ENCODE peak calls at places on chromosomes 16 and 17, in seven cellular contexts. V is H9, C is IMR-90, A is mesenchymal stem cell, L is H1, G is neuronal stem cell, I is trophoblast cell. H is an unnamed sample. For H3K4me1, the result is how much of the 10 kb centered on the place peaks cover.

GRCh38 chr16:31382485-31383161 is 10.5 kb upstream of the ITGAD start:
- DNase-seq in V (peak), C (peak), A (no peak), L (peak), G (peak), I (peak), H (peak)

GRCh38 chr17:43976956-43977837 is 23.5 kb upstream of the PYY start:
- DNase-seq in V (no peak), C (no peak), A (no peak), L (no peak), G (no peak), I (no peak), H (no peak)

GRCh38 chr17:41655611-41656111 is 31.3 kb upstream of the KRT17 start:
- DNase-seq in V (peak), C (no peak), A (no peak), L (peak), G (no peak), I (peak), H (peak)

GRCh38 chr16:30896890-30897730 is 696 bp downstream of the CTF1 start:
- DNase-seq in V (peak), C (peak), A (peak), L (peak), G (peak), I (peak), H (peak)

GRCh38 chr16:79838860-79839259 is 238.3 kb upstream of the MAF start:
- DNase-seq in V (no peak), C (no peak), A (no peak), L (no peak), G (no peak), I (no peak), H (no peak)

GRCh38 chr17:80316927-80317705 is 56.5 kb downstream of the RNF213 start:
- DNase-seq in V (no peak), C (no peak), A (no peak), L (no peak), G (no peak), I (no peak), H (no peak)

GRCh38 chr17:67656494-67657203 is 61.1 kb upstream of the NOL11 start:
- DNase-seq in V (no peak), C (no peak), A (no peak), L (no peak), G (no peak), I (no peak), H (no peak)

GRCh38 chr16:68000024-68000423 is 740 bp upstream of the DPEP2 start:
- DNase-seq in V (no peak), C (no peak), A (no peak), L (no peak), G (no peak), I (no peak), H (no peak)

GRCh38 chr16:17392857-17393421 is 77.8 kb downstream of the XYLT1 start:
- DNase-seq in V (no peak), C (no peak), A (no peak), L (no peak), G (no peak), I (no peak), H (peak)
- H3K4me1 ChIP-seq in V (under half), C (under half), A (under half), L (under half), G (under half), I (under half), H (under half)

GRCh38 chr16:27434141-27435051 is 32.4 kb downstream of the IL21R start:
- DNase-seq in V (peak), C (no peak), A (no peak), L (peak), G (no peak), I (no peak), H (no peak)

GRCh38 chr16:27439273-27440018 is 37.5 kb downstream of the IL21R start:
- DNase-seq in V (no peak), C (no peak), A (no peak), L (no peak), G (no peak), I (no peak), H (no peak)

GRCh38 chr16:27436921-27437650 is 35.1 kb downstream of the IL21R start:
- DNase-seq in V (peak), C (no peak), A (no peak), L (peak), G (no peak), I (no peak), H (no peak)

GRCh38 chr16:27437946-27438345 is 36.0 kb downstream of the IL21R start:
- DNase-seq in V (no peak), C (no peak), A (no peak), L (peak), G (no peak), I (no peak), H (no peak)

DNA sequence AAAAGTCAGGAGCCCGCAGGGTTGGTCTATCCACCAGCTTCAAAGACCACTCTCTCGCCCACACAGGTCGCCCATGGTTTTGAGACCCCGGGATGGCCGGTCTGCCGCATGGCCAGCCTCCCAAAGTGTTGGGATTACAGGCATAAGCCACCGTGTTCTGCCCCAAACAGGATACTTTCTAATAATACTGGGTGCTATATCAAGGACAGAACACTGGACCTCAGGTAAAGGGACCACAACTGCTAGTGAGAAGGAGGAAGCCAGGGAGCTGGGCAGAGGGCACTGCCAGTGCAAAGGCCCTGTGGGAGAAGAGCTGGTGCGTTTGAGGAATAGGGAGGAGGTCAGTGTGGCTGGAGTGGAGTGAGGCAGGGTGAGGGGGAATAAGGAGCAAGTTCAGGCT is 34.1 kb downstream of the IL21R start:
- DNase-seq in V (peak), C (no peak), A (no peak), L (peak), G (no peak), I (no peak), H (no peak)
- H3K4me2 ChIP-seq in V (no peak), C (no peak), A (no peak), L (no peak), G (no peak), I (no peak), H (no peak)

DNA sequence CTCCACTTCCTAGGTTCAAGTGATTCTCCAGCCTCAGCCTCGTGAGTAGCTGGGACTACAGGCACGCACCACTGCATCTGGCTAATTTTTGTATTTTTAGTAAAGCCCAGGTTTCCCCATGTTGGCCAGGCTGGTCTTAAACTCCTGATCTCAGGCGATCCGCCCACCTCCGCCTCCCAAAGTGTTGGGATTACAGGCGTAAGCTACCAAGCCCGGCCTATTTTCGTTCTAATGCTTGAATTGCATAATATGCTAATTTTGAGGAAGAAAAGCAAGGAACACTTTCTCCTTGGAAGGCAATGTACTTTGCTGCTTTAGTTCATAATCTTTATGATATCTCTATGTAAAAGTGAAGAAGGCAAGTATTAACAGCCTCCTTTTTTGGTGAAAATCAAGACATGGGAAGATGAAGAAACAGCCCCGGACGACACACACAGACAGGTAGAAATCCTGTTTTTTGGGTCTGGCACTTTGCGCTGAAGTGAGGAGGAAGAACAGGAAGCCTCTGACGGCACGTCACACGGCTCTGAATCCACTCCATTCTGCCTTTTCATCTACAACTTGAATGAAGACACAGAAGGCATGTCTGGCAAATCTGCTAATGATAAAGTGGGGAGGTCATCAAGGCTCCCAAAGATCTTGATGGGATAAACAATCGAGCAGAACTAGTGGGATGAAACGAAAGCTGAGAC is 24.9 kb downstream of the VPS53 start:
- DNase-seq in V (no peak), C (no peak), A (no peak), L (no peak), G (no peak), I (peak), H (no peak)
- H2BK5ac ChIP-seq in V (no peak), C (peak), A (no peak), L (no peak), G (no peak), I (peak), H (no peak)

GRCh38 chr16:85458952-85459351 is 154.2 kb upstream of the GSE1 start:
- DNase-seq in V (no peak), C (no peak), A (no peak), L (no peak), G (no peak), I (no peak), H (no peak)

GRCh38 chr16:85460983-85461813 is 151.9 kb upstream of the GSE1 start:
- DNase-seq in V (no peak), C (peak), A (peak), L (no peak), G (no peak), I (no peak), H (peak)

GRCh38 chr16:85459529-85460251 is 153.4 kb upstream of the GSE1 start:
- DNase-seq in V (no peak), C (no peak), A (peak), L (no peak), G (no peak), I (no peak), H (no peak)

GRCh38 chr16:85461814-85462404 is 151.2 kb upstream of the GSE1 start:
- DNase-seq in V (peak), C (peak), A (peak), L (peak), G (peak), I (no peak), H (peak)

DNA sequence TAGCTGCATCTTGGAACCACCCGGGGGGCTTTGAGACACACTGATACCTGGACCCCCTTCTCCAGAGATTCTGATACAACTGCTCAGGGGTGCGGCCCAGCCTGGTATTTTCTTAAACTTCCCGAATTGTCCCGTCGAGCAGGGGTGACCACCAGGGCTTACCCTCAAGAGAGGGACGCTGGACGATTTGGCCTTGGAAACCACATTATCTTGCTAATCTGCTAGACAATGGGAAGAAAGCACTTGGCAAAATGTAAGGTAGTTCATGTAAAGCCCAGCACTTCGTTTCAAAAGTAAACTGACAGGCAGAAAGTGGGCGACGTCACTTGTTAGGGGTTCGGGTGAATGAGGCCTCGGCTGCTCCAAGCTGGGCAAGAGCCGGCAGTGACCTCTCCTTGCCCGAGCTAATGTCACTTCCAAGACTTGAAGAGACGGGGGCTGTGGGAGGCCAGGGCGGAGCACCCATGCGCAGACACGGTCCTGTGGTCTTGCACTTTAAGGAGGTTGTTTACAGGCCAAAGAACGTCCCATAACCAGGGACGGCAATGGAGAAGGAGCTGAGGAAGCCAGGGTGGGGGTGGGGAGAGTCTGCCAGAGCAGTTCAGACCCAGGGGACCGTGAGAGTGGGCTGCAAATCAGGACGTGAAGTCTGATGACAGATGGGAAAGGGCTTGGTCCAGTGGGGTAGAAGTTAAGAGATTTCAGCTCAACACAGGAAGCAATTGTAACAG is 152.7 kb upstream of the GSE1 start:
- DNase-seq in V (no peak), C (no peak), A (peak), L (no peak), G (no peak), I (no peak), H (no peak)
- H3K4me1 ChIP-seq in V (under half), C (under half), A (half or more), L (under half), G (under half), I (under half), H (under half)

GRCh38 chr16:3122926-3123570 is 10.7 kb downstream of the ZNF205 start:
- DNase-seq in V (no peak), C (no peak), A (no peak), L (no peak), G (no peak), I (no peak), H (no peak)
- H3K4me2 ChIP-seq in V (no peak), C (no peak), A (no peak), L (peak), G (no peak), I (no peak), H (no peak)

GRCh38 chr16:20740901-20741491 is 622 bp downstream of the THUMPD1 start:
- DNase-seq in V (peak), C (peak), A (peak), L (peak), G (peak), I (peak), H (peak)
- H2BK5ac ChIP-seq in V (no peak), C (peak), A (no peak), L (peak), G (peak), I (peak), H (no peak)

GRCh38 chr17:1724351-1724868 is at the start of gene WDR81:
- DNase-seq in V (peak), C (peak), A (peak), L (peak), G (peak), I (peak), H (peak)
- H3K4me1 ChIP-seq in V (under half), C (under half), A (under half), L (under half), G (under half), I (under half), H (under half)

GRCh38 chr17:63932721-63933120 is 590 bp upstream of the CD79B start:
- DNase-seq in V (no peak), C (no peak), A (no peak), L (no peak), G (no peak), I (no peak), H (no peak)

GRCh38 chr17:63937319-63937718 is 5.2 kb upstream of the CD79B start:
- DNase-seq in V (no peak), C (no peak), A (no peak), L (no peak), G (no peak), I (no peak), H (no peak)

GRCh38 chr17:63932008-63932561 is at the start of gene CD79B:
- DNase-seq in V (no peak), C (no peak), A (no peak), L (peak), G (no peak), I (no peak), H (no peak)

GRCh38 chr17:63937920-63938319 is 5.8 kb upstream of the CD79B start:
- DNase-seq in V (no peak), C (no peak), A (no peak), L (no peak), G (no peak), I (no peak), H (no peak)

GRCh38 chr17:63934391-63935112 is 2.4 kb upstream of the CD79B start:
- DNase-seq in V (no peak), C (no peak), A (no peak), L (no peak), G (no peak), I (no peak), H (no peak)
- H3K4me2 ChIP-seq in V (no peak), C (no peak), A (no peak), L (no peak), G (no peak), I (no peak), H (no peak)

DNA sequence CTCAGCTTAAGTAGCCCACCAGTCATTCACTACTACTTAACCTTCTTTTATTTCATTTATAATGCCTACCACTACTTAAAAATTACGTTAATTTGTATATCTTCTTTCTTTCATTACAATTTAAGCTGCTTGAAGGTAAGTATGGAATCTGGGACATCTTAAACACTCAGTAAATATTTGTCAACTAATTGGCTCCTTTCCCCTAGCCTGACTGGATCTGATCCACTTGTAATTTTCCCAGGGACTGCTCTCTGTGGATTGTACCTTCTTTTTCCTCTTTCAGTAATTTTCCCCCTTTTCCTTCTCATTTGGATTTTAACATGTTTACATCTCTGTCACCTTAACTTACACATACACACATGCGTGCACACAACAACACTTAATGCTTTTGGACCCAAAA is 152.4 kb upstream of the RBL2 start:
- DNase-seq in V (no peak), C (no peak), A (no peak), L (no peak), G (no peak), I (no peak), H (no peak)
- H2BK5ac ChIP-seq in V (no peak), C (no peak), A (no peak), L (no peak), G (no peak), I (no peak), H (no peak)

DNA sequence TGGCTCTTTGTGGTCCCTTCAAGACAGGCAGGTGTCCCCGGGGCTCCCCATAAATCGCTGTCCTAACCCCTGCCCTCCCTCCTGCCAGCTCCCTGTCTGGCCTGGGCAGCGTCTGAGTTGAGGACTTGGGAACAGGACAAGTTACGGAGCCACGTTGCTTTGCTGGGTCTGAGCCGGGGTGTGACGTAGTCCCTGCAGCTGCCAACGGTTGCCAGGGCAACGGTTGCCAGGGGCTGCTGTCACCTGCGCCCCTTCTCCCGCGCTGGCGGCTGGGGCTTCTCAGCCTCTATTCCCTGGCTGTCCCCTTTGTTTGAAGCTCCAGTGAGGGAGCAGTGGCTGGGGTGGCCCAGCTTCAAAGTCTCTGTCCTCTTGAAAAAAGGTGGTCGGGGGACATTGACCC is 10.7 kb downstream of the ADGRG1 start:
- DNase-seq in V (peak), C (no peak), A (peak), L (peak), G (peak), I (no peak), H (peak)
- H3K4me1 ChIP-seq in V (under half), C (under half), A (under half), L (under half), G (half or more), I (under half), H (under half)

H was measured in mesendoderm.